ENCODE peak calls at places on chromosomes 7 and 10, in eight cellular contexts. One of them, this sample, is unnamed.

GRCh38 chr7:155431711-155432110 is 26.2 kb upstream of the EN2 start:
- DNase-seq in activated CD4-positive, alpha-beta T cell treated with anti-CD3 and anti-CD28 coated beads, Interleukin-2, amount 10 ng/mL, durations not matched to agents 7 days and 5 days: no peak
- DNase-seq in H9: no peak
- DNase-seq in activated effector memory CD4-positive, alpha-beta T cell treated with Interleukin-2 at 50 U/mL for 16 hours: no peak
- DNase-seq in HFF-Myc: no peak
- DNase-seq in glomerular endothelial cell: no peak
- DNase-seq in activated CD4-positive, CD25-positive, alpha-beta regulatory T cell: no peak
- DNase-seq in left ventricle myocardium inferior: no peak
- DNase-seq in this sample: no peak

GRCh38 chr10:59904431-59905065 is 1.8 kb downstream of the CCDC6 start:
- DNase-seq in activated CD4-positive, alpha-beta T cell treated with anti-CD3 and anti-CD28 coated beads, Interleukin-2, amount 10 ng/mL, durations not matched to agents 7 days and 5 days: no peak
- DNase-seq in H9: no peak
- DNase-seq in activated effector memory CD4-positive, alpha-beta T cell treated with Interleukin-2 at 50 U/mL for 16 hours: no peak
- DNase-seq in HFF-Myc: no peak
- DNase-seq in glomerular endothelial cell: no peak
- DNase-seq in activated CD4-positive, CD25-positive, alpha-beta regulatory T cell: no peak
- DNase-seq in left ventricle myocardium inferior: no peak
- DNase-seq in this sample: no peak

GRCh38 chr10:43689618-43689954 is 40.9 kb upstream of the ZNF32 start:
- DNase-seq in activated CD4-positive, alpha-beta T cell treated with anti-CD3 and anti-CD28 coated beads, Interleukin-2, amount 10 ng/mL, durations not matched to agents 7 days and 5 days: peak; percentile 22
- DNase-seq in H9: peak; percentile 60
- DNase-seq in activated effector memory CD4-positive, alpha-beta T cell treated with Interleukin-2 at 50 U/mL for 16 hours: no peak
- DNase-seq in HFF-Myc: no peak
- DNase-seq in glomerular endothelial cell: no peak
- DNase-seq in activated CD4-positive, CD25-positive, alpha-beta regulatory T cell: no peak
- DNase-seq in left ventricle myocardium inferior: peak; percentile 78
- DNase-seq in this sample: no peak

GRCh38 chr7:47420117-47420780 is 161.7 kb downstream of the TNS3 start:
- DNase-seq in activated CD4-positive, alpha-beta T cell treated with anti-CD3 and anti-CD28 coated beads, Interleukin-2, amount 10 ng/mL, durations not matched to agents 7 days and 5 days: no peak
- DNase-seq in H9: no peak
- DNase-seq in activated effector memory CD4-positive, alpha-beta T cell treated with Interleukin-2 at 50 U/mL for 16 hours: no peak
- DNase-seq in HFF-Myc: no peak
- DNase-seq in glomerular endothelial cell: no peak
- DNase-seq in activated CD4-positive, CD25-positive, alpha-beta regulatory T cell: no peak
- DNase-seq in left ventricle myocardium inferior: no peak
- DNase-seq in this sample: no peak

GRCh38 chr7:133054167-133054840 is 27.6 kb downstream of the CHCHD3 start:
- DNase-seq in activated CD4-positive, alpha-beta T cell treated with anti-CD3 and anti-CD28 coated beads, Interleukin-2, amount 10 ng/mL, durations not matched to agents 7 days and 5 days: no peak
- DNase-seq in H9: no peak
- DNase-seq in activated effector memory CD4-positive, alpha-beta T cell treated with Interleukin-2 at 50 U/mL for 16 hours: no peak
- DNase-seq in HFF-Myc: no peak
- DNase-seq in glomerular endothelial cell: no peak
- DNase-seq in activated CD4-positive, CD25-positive, alpha-beta regulatory T cell: no peak
- DNase-seq in left ventricle myocardium inferior: no peak
- DNase-seq in this sample: no peak

GRCh38 chr10:4688620-4689019 is 137.4 kb upstream of the AKR1E2 start:
- DNase-seq in activated CD4-positive, alpha-beta T cell treated with anti-CD3 and anti-CD28 coated beads, Interleukin-2, amount 10 ng/mL, durations not matched to agents 7 days and 5 days: no peak
- DNase-seq in H9: no peak
- DNase-seq in activated effector memory CD4-positive, alpha-beta T cell treated with Interleukin-2 at 50 U/mL for 16 hours: no peak
- DNase-seq in HFF-Myc: no peak
- DNase-seq in glomerular endothelial cell: no peak
- DNase-seq in activated CD4-positive, CD25-positive, alpha-beta regulatory T cell: no peak
- DNase-seq in left ventricle myocardium inferior: no peak
- DNase-seq in this sample: no peak

GRCh38 chr10:122475130-122475529 is 13.8 kb downstream of the HTRA1 start:
- DNase-seq in activated CD4-positive, alpha-beta T cell treated with anti-CD3 and anti-CD28 coated beads, Interleukin-2, amount 10 ng/mL, durations not matched to agents 7 days and 5 days: no peak
- DNase-seq in H9: no peak
- DNase-seq in activated effector memory CD4-positive, alpha-beta T cell treated with Interleukin-2 at 50 U/mL for 16 hours: no peak
- DNase-seq in HFF-Myc: no peak
- DNase-seq in glomerular endothelial cell: no peak
- DNase-seq in activated CD4-positive, CD25-positive, alpha-beta regulatory T cell: no peak
- DNase-seq in left ventricle myocardium inferior: peak; percentile 83
- DNase-seq in this sample: no peak

GRCh38 chr10:128047991-128048826 is 78.0 kb downstream of the MKI67 start:
- DNase-seq in activated CD4-positive, alpha-beta T cell treated with anti-CD3 and anti-CD28 coated beads, Interleukin-2, amount 10 ng/mL, durations not matched to agents 7 days and 5 days: peak; percentile 28
- DNase-seq in H9: no peak
- DNase-seq in activated effector memory CD4-positive, alpha-beta T cell treated with Interleukin-2 at 50 U/mL for 16 hours: peak; percentile 2
- DNase-seq in HFF-Myc: no peak
- DNase-seq in glomerular endothelial cell: peak; percentile 23
- DNase-seq in activated CD4-positive, CD25-positive, alpha-beta regulatory T cell: no peak
- DNase-seq in left ventricle myocardium inferior: no peak
- DNase-seq in this sample: peak; percentile 90

GRCh38 chr7:6151994-6152735 is 120.3 kb downstream of the CYTH3 start:
- DNase-seq in activated CD4-positive, alpha-beta T cell treated with anti-CD3 and anti-CD28 coated beads, Interleukin-2, amount 10 ng/mL, durations not matched to agents 7 days and 5 days: no peak
- DNase-seq in H9: no peak
- DNase-seq in activated effector memory CD4-positive, alpha-beta T cell treated with Interleukin-2 at 50 U/mL for 16 hours: no peak
- DNase-seq in HFF-Myc: no peak
- DNase-seq in glomerular endothelial cell: no peak
- DNase-seq in activated CD4-positive, CD25-positive, alpha-beta regulatory T cell: no peak
- DNase-seq in left ventricle myocardium inferior: no peak
- DNase-seq in this sample: no peak

GRCh38 chr10:61409132-61409531 is 44.0 kb downstream of the TMEM26 start:
- DNase-seq in activated CD4-positive, alpha-beta T cell treated with anti-CD3 and anti-CD28 coated beads, Interleukin-2, amount 10 ng/mL, durations not matched to agents 7 days and 5 days: no peak
- DNase-seq in H9: no peak
- DNase-seq in activated effector memory CD4-positive, alpha-beta T cell treated with Interleukin-2 at 50 U/mL for 16 hours: no peak
- DNase-seq in HFF-Myc: no peak
- DNase-seq in glomerular endothelial cell: no peak
- DNase-seq in activated CD4-positive, CD25-positive, alpha-beta regulatory T cell: no peak
- DNase-seq in left ventricle myocardium inferior: no peak
- DNase-seq in this sample: no peak

This sample was measured in dermis microvascular lymphatic vessel endothelial cell.